ENCODE peak calls at places on chromosomes 11 and 22, in eight cellular contexts. One of them, this sample, is unnamed.

GRCh38 chr11:3735827-3736226 is 61.5 kb downstream of the NUP98 start:
- DNase-seq in dermis microvascular lymphatic vessel endothelial cell: peak
- DNase-seq in HuH-7: no peak
- DNase-seq in activated CD4-positive, alpha-beta T cell treated with anti-CD3 and anti-CD28 coated beads, Interleukin-2, amount 50 U/mL, for 48 hours: no peak
- DNase-seq in GM12865: no peak
- DNase-seq in NCI-H748 treated with DMSO at 0.1 percent for 48 hours: no peak
- DNase-seq in activated CD4-positive, alpha-beta memory T cell treated with anti-CD3 and anti-CD28 coated beads, Interleukin-2, amount 10 ng/mL, durations not matched to agents 7 days and 5 days: no peak
- DNase-seq in left ventricle myocardium inferior: no peak
- DNase-seq in this sample: no peak

GRCh38 chr11:66728760-66729385 is at the start of gene SPTBN2:
- DNase-seq in NCI-H748 treated with DMSO at 0.1 percent for 48 hours: no peak
- DNase-seq in activated CD4-positive, alpha-beta memory T cell treated with anti-CD3 and anti-CD28 coated beads, Interleukin-2, amount 10 ng/mL, durations not matched to agents 7 days and 5 days: no peak
- DNase-seq in HuH-7: peak
- DNase-seq in GM12865: no peak
- DNase-seq in left ventricle myocardium inferior: no peak
- DNase-seq in dermis microvascular lymphatic vessel endothelial cell: no peak
- DNase-seq in activated CD4-positive, alpha-beta T cell treated with anti-CD3 and anti-CD28 coated beads, Interleukin-2, amount 50 U/mL, for 48 hours: no peak
- DNase-seq in this sample: no peak

GRCh38 chr11:133893381-133893780 is 48.1 kb upstream of the SPATA19 start:
- DNase-seq in GM12865: no peak
- DNase-seq in activated CD4-positive, alpha-beta T cell treated with anti-CD3 and anti-CD28 coated beads, Interleukin-2, amount 50 U/mL, for 48 hours: no peak
- DNase-seq in left ventricle myocardium inferior: no peak
- DNase-seq in dermis microvascular lymphatic vessel endothelial cell: no peak
- DNase-seq in HuH-7: no peak
- DNase-seq in activated CD4-positive, alpha-beta memory T cell treated with anti-CD3 and anti-CD28 coated beads, Interleukin-2, amount 10 ng/mL, durations not matched to agents 7 days and 5 days: no peak
- DNase-seq in NCI-H748 treated with DMSO at 0.1 percent for 48 hours: no peak
- DNase-seq in this sample: no peak

GRCh38 chr11:60937144-60937527 is 12.9 kb downstream of the TMEM132A start:
- DNase-seq in left ventricle myocardium inferior: no peak
- DNase-seq in NCI-H748 treated with DMSO at 0.1 percent for 48 hours: no peak
- DNase-seq in GM12865: no peak
- DNase-seq in HuH-7: no peak
- DNase-seq in activated CD4-positive, alpha-beta T cell treated with anti-CD3 and anti-CD28 coated beads, Interleukin-2, amount 50 U/mL, for 48 hours: no peak
- DNase-seq in activated CD4-positive, alpha-beta memory T cell treated with anti-CD3 and anti-CD28 coated beads, Interleukin-2, amount 10 ng/mL, durations not matched to agents 7 days and 5 days: no peak
- DNase-seq in dermis microvascular lymphatic vessel endothelial cell: peak
- DNase-seq in this sample: no peak

GRCh38 chr22:46119729-46120419 is 30.5 kb upstream of the PPARA start:
- DNase-seq in activated CD4-positive, alpha-beta T cell treated with anti-CD3 and anti-CD28 coated beads, Interleukin-2, amount 50 U/mL, for 48 hours: no peak
- DNase-seq in activated CD4-positive, alpha-beta memory T cell treated with anti-CD3 and anti-CD28 coated beads, Interleukin-2, amount 10 ng/mL, durations not matched to agents 7 days and 5 days: no peak
- DNase-seq in dermis microvascular lymphatic vessel endothelial cell: no peak
- DNase-seq in GM12865: no peak
- DNase-seq in NCI-H748 treated with DMSO at 0.1 percent for 48 hours: no peak
- DNase-seq in left ventricle myocardium inferior: no peak
- DNase-seq in HuH-7: no peak
- DNase-seq in this sample: no peak

GRCh38 chr11:95445746-95446333 is 214.8 kb upstream of the SESN3 start:
- DNase-seq in NCI-H748 treated with DMSO at 0.1 percent for 48 hours: no peak
- DNase-seq in HuH-7: no peak
- DNase-seq in dermis microvascular lymphatic vessel endothelial cell: no peak
- DNase-seq in GM12865: no peak
- DNase-seq in activated CD4-positive, alpha-beta memory T cell treated with anti-CD3 and anti-CD28 coated beads, Interleukin-2, amount 10 ng/mL, durations not matched to agents 7 days and 5 days: no peak
- DNase-seq in activated CD4-positive, alpha-beta T cell treated with anti-CD3 and anti-CD28 coated beads, Interleukin-2, amount 50 U/mL, for 48 hours: no peak
- DNase-seq in left ventricle myocardium inferior: no peak
- DNase-seq in this sample: no peak

GRCh38 chr11:68012843-68013610 is 2.9 kb downstream of the ALDH3B1 start:
- DNase-seq in HuH-7: peak
- DNase-seq in activated CD4-positive, alpha-beta memory T cell treated with anti-CD3 and anti-CD28 coated beads, Interleukin-2, amount 10 ng/mL, durations not matched to agents 7 days and 5 days: no peak
- DNase-seq in dermis microvascular lymphatic vessel endothelial cell: no peak
- DNase-seq in NCI-H748 treated with DMSO at 0.1 percent for 48 hours: no peak
- DNase-seq in activated CD4-positive, alpha-beta T cell treated with anti-CD3 and anti-CD28 coated beads, Interleukin-2, amount 50 U/mL, for 48 hours: no peak
- DNase-seq in left ventricle myocardium inferior: no peak
- DNase-seq in GM12865: no peak
- DNase-seq in this sample: no peak

GRCh38 chr11:87258171-87258833 is 220.6 kb downstream of the TMEM135 start:
- DNase-seq in activated CD4-positive, alpha-beta T cell treated with anti-CD3 and anti-CD28 coated beads, Interleukin-2, amount 50 U/mL, for 48 hours: no peak
- DNase-seq in HuH-7: no peak
- DNase-seq in NCI-H748 treated with DMSO at 0.1 percent for 48 hours: no peak
- DNase-seq in left ventricle myocardium inferior: no peak
- DNase-seq in activated CD4-positive, alpha-beta memory T cell treated with anti-CD3 and anti-CD28 coated beads, Interleukin-2, amount 10 ng/mL, durations not matched to agents 7 days and 5 days: no peak
- DNase-seq in dermis microvascular lymphatic vessel endothelial cell: peak
- DNase-seq in GM12865: no peak
- DNase-seq in this sample: no peak

GRCh38 chr11:19562156-19562555 is 150.5 kb upstream of the NAV2 start:
- DNase-seq in activated CD4-positive, alpha-beta memory T cell treated with anti-CD3 and anti-CD28 coated beads, Interleukin-2, amount 10 ng/mL, durations not matched to agents 7 days and 5 days: no peak
- DNase-seq in activated CD4-positive, alpha-beta T cell treated with anti-CD3 and anti-CD28 coated beads, Interleukin-2, amount 50 U/mL, for 48 hours: no peak
- DNase-seq in GM12865: no peak
- DNase-seq in dermis microvascular lymphatic vessel endothelial cell: no peak
- DNase-seq in HuH-7: no peak
- DNase-seq in left ventricle myocardium inferior: no peak
- DNase-seq in NCI-H748 treated with DMSO at 0.1 percent for 48 hours: no peak
- DNase-seq in this sample: no peak

GRCh38 chr11:23789938-23790371 is 706.9 kb upstream of the LUZP2 start:
- DNase-seq in HuH-7: no peak
- DNase-seq in GM12865: no peak
- DNase-seq in NCI-H748 treated with DMSO at 0.1 percent for 48 hours: no peak
- DNase-seq in activated CD4-positive, alpha-beta memory T cell treated with anti-CD3 and anti-CD28 coated beads, Interleukin-2, amount 10 ng/mL, durations not matched to agents 7 days and 5 days: no peak
- DNase-seq in dermis microvascular lymphatic vessel endothelial cell: no peak
- DNase-seq in activated CD4-positive, alpha-beta T cell treated with anti-CD3 and anti-CD28 coated beads, Interleukin-2, amount 50 U/mL, for 48 hours: no peak
- DNase-seq in left ventricle myocardium inferior: no peak
- DNase-seq in this sample: no peak

GRCh38 chr22:49962751-49963646 is 2.4 kb downstream of the PIM3 start:
- DNase-seq in activated CD4-positive, alpha-beta memory T cell treated with anti-CD3 and anti-CD28 coated beads, Interleukin-2, amount 10 ng/mL, durations not matched to agents 7 days and 5 days: peak
- DNase-seq in HuH-7: no peak
- DNase-seq in dermis microvascular lymphatic vessel endothelial cell: no peak
- DNase-seq in activated CD4-positive, alpha-beta T cell treated with anti-CD3 and anti-CD28 coated beads, Interleukin-2, amount 50 U/mL, for 48 hours: peak
- DNase-seq in GM12865: no peak
- DNase-seq in left ventricle myocardium inferior: peak
- DNase-seq in NCI-H748 treated with DMSO at 0.1 percent for 48 hours: no peak
- DNase-seq in this sample: no peak

GRCh38 chr11:46718155-46719019 is 626 bp upstream of the F2 start:
- DNase-seq in GM12865: no peak
- DNase-seq in activated CD4-positive, alpha-beta T cell treated with anti-CD3 and anti-CD28 coated beads, Interleukin-2, amount 50 U/mL, for 48 hours: no peak
- DNase-seq in left ventricle myocardium inferior: no peak
- DNase-seq in HuH-7: peak
- DNase-seq in activated CD4-positive, alpha-beta memory T cell treated with anti-CD3 and anti-CD28 coated beads, Interleukin-2, amount 10 ng/mL, durations not matched to agents 7 days and 5 days: no peak
- DNase-seq in NCI-H748 treated with DMSO at 0.1 percent for 48 hours: no peak
- DNase-seq in dermis microvascular lymphatic vessel endothelial cell: no peak
- DNase-seq in this sample: no peak

GRCh38 chr11:1121343-1122331 is 36.1 kb upstream of the MUC5AC start:
- DNase-seq in activated CD4-positive, alpha-beta T cell treated with anti-CD3 and anti-CD28 coated beads, Interleukin-2, amount 50 U/mL, for 48 hours: no peak
- DNase-seq in activated CD4-positive, alpha-beta memory T cell treated with anti-CD3 and anti-CD28 coated beads, Interleukin-2, amount 10 ng/mL, durations not matched to agents 7 days and 5 days: no peak
- DNase-seq in left ventricle myocardium inferior: no peak
- DNase-seq in GM12865: no peak
- DNase-seq in NCI-H748 treated with DMSO at 0.1 percent for 48 hours: no peak
- DNase-seq in HuH-7: no peak
- DNase-seq in dermis microvascular lymphatic vessel endothelial cell: no peak
- DNase-seq in this sample: no peak

GRCh38 chr11:18798941-18799469 is 7.4 kb upstream of the PTPN5 start:
- DNase-seq in NCI-H748 treated with DMSO at 0.1 percent for 48 hours: no peak
- DNase-seq in activated CD4-positive, alpha-beta T cell treated with anti-CD3 and anti-CD28 coated beads, Interleukin-2, amount 50 U/mL, for 48 hours: no peak
- DNase-seq in left ventricle myocardium inferior: no peak
- DNase-seq in GM12865: no peak
- DNase-seq in activated CD4-positive, alpha-beta memory T cell treated with anti-CD3 and anti-CD28 coated beads, Interleukin-2, amount 10 ng/mL, durations not matched to agents 7 days and 5 days: no peak
- DNase-seq in dermis microvascular lymphatic vessel endothelial cell: no peak
- DNase-seq in HuH-7: no peak
- DNase-seq in this sample: no peak

GRCh38 chr11:62195945-62196344 is 5.9 kb downstream of the SCGB1D1 start:
- DNase-seq in NCI-H748 treated with DMSO at 0.1 percent for 48 hours: no peak
- DNase-seq in left ventricle myocardium inferior: no peak
- DNase-seq in HuH-7: no peak
- DNase-seq in dermis microvascular lymphatic vessel endothelial cell: no peak
- DNase-seq in activated CD4-positive, alpha-beta T cell treated with anti-CD3 and anti-CD28 coated beads, Interleukin-2, amount 50 U/mL, for 48 hours: no peak
- DNase-seq in GM12865: no peak
- DNase-seq in activated CD4-positive, alpha-beta memory T cell treated with anti-CD3 and anti-CD28 coated beads, Interleukin-2, amount 10 ng/mL, durations not matched to agents 7 days and 5 days: no peak
- DNase-seq in this sample: no peak

GRCh38 chr22:37483594-37484114 is 2.5 kb downstream of the MFNG start:
- DNase-seq in dermis microvascular lymphatic vessel endothelial cell: peak
- DNase-seq in left ventricle myocardium inferior: no peak
- DNase-seq in NCI-H748 treated with DMSO at 0.1 percent for 48 hours: no peak
- DNase-seq in GM12865: no peak
- DNase-seq in activated CD4-positive, alpha-beta T cell treated with anti-CD3 and anti-CD28 coated beads, Interleukin-2, amount 50 U/mL, for 48 hours: no peak
- DNase-seq in activated CD4-positive, alpha-beta memory T cell treated with anti-CD3 and anti-CD28 coated beads, Interleukin-2, amount 10 ng/mL, durations not matched to agents 7 days and 5 days: no peak
- DNase-seq in HuH-7: no peak
- DNase-seq in this sample: no peak

This sample was measured in iPS DF 19.7.